ENCODE peak calls at places on chromosome 4, in eight cellular contexts. L is caudate nucleus; E is NCI-H748 treated with DMSO at 0.1 percent for 48 hours; Q is cardiac fibroblast; F is NCI-H1092; K is stimulated activated CD8-positive, alpha-beta memory T cell treated with anti-CD3 and anti-CD28 coated beads, Interleukin-15, amount 100 ng/mL, for 24 hours; M is A549; A is epithelial cell of prostate. P is an unnamed sample.

GRCh38 chr4:128862608-128863313 is 53.3 kb downstream of the JADE1 start:
- DNase-seq in L (no peak), E (no peak), Q (no peak), F (no peak), K (no peak), M (no peak), A (no peak), P (no peak)

GRCh38 chr4:152501846-152502536 is 33.9 kb downstream of the FBXW7 start:
- DNase-seq in L (no peak), E (no peak), Q (no peak), F (no peak), K (no peak), M (no peak), A (no peak), P (no peak)

GRCh38 chr4:77052352-77052751 is 23.4 kb downstream of the CCNI start:
- DNase-seq in L (no peak), E (peak), Q (peak), F (peak), K (peak), M (no peak), A (no peak), P (peak)

GRCh38 chr4:8538703-8539567 is 41.3 kb upstream of the GPR78 start:
- DNase-seq in L (no peak), E (no peak), Q (no peak), F (no peak), K (no peak), M (peak), A (peak), P (no peak)

GRCh38 chr4:103634236-103634635 is 85.5 kb downstream of the TACR3 start:
- DNase-seq in L (no peak), E (no peak), Q (no peak), F (no peak), K (no peak), M (no peak), A (no peak), P (no peak)

GRCh38 chr4:54819044-54819443 is 161.3 kb downstream of the KIT start:
- DNase-seq in L (no peak), E (no peak), Q (no peak), F (no peak), K (no peak), M (no peak), A (no peak), P (no peak)

GRCh38 chr4:3480528-3481112 is 17.5 kb downstream of the DOK7 start:
- DNase-seq in L (peak), E (no peak), Q (peak), F (peak), K (peak), M (peak), A (no peak), P (peak)

GRCh38 chr4:75248770-75249467 is 265.3 kb downstream of the RCHY1 start:
- DNase-seq in L (no peak), E (peak), Q (peak), F (no peak), K (no peak), M (no peak), A (peak), P (peak)

GRCh38 chr4:126174627-126175026 is 859.9 kb downstream of the FAT4 start:
- DNase-seq in L (no peak), E (no peak), Q (no peak), F (no peak), K (no peak), M (no peak), A (no peak), P (no peak)

GRCh38 chr4:69689530-69690111 is 36.6 kb upstream of the UGT2A1 start:
- DNase-seq in L (no peak), E (peak), Q (peak), F (no peak), K (no peak), M (no peak), A (no peak), P (no peak)

GRCh38 chr4:3201718-3202702 is 46.9 kb upstream of the MSANTD1 start:
- DNase-seq in L (no peak), E (no peak), Q (peak), F (no peak), K (no peak), M (no peak), A (no peak), P (no peak)

GRCh38 chr4:54571293-54571723 is 86.4 kb upstream of the KIT start:
- DNase-seq in L (no peak), E (no peak), Q (no peak), F (no peak), K (no peak), M (no peak), A (no peak), P (no peak)

GRCh38 chr4:165027762-165028402 is 3.9 kb upstream of the TRIM60 start:
- DNase-seq in L (no peak), E (no peak), Q (peak), F (no peak), K (no peak), M (no peak), A (no peak), P (no peak)

GRCh38 chr4:158841540-158841939 is 72.7 kb downstream of the FNIP2 start:
- DNase-seq in L (no peak), E (no peak), Q (peak), F (no peak), K (no peak), M (no peak), A (no peak), P (no peak)

GRCh38 chr4:158020734-158021346 is 152.0 kb downstream of the GASK1B start:
- DNase-seq in L (no peak), E (no peak), Q (peak), F (no peak), K (no peak), M (no peak), A (peak), P (no peak)

GRCh38 chr4:113502476-113502875 is 259.1 kb downstream of the CAMK2D start:
- DNase-seq in L (no peak), E (no peak), Q (no peak), F (no peak), K (no peak), M (no peak), A (peak), P (no peak)

GRCh38 chr4:152102184-152103000 is 341.6 kb upstream of the GATB start:
- DNase-seq in L (no peak), E (no peak), Q (no peak), F (no peak), K (no peak), M (no peak), A (peak), P (no peak)

GRCh38 chr4:7962609-7963508 is 23.2 kb upstream of the AFAP1 start:
- DNase-seq in L (no peak), E (no peak), Q (no peak), F (no peak), K (no peak), M (no peak), A (no peak), P (no peak)

GRCh38 chr4:175444512-175444911 is 367.6 kb downstream of the GPM6A start:
- DNase-seq in L (no peak), E (no peak), Q (no peak), F (no peak), K (no peak), M (no peak), A (no peak), P (no peak)

GRCh38 chr4:61500883-61501282 is 300.8 kb downstream of the ADGRL3 start:
- DNase-seq in L (no peak), E (no peak), Q (peak), F (no peak), K (no peak), M (no peak), A (no peak), P (no peak)

GRCh38 chr4:101288365-101289145 is 58.8 kb downstream of the PPP3CA start:
- DNase-seq in L (no peak), E (no peak), Q (peak), F (no peak), K (no peak), M (no peak), A (no peak), P (no peak)